ENCODE peak calls at places on chromosome 10, in four cellular contexts. O is CD8-positive, alpha-beta T cell; I is Panc1; S is endodermal cell. U is an unnamed sample.

GRCh38 chr10:75568721-75569120 is 137.3 kb downstream of the LRMDA start:
- DNase-seq in O (no peak), I (no peak), S (no peak), U (no peak)

GRCh38 chr10:102744374-102745051 is 765 bp downstream of the WBP1L start:
- DNase-seq in O (peak; percentile 9), I (no peak), S (peak; percentile 61), U (no peak)

GRCh38 chr10:14573666-14574261 is 200.9 kb downstream of the FAM107B start:
- DNase-seq in O (no peak), I (peak; percentile 86), S (no peak), U (no peak)

GRCh38 chr10:88731296-88731695 is 25.2 kb downstream of the LIPK start:
- DNase-seq in O (no peak), I (no peak), S (peak; percentile 55), U (no peak)

GRCh38 chr10:117373848-117374505 is 1.3 kb downstream of the PDZD8 start:
- DNase-seq in O (peak; percentile 38), I (no peak), S (peak; percentile 67), U (peak; percentile 55)

GRCh38 chr10:22648547-22648961 is 65.8 kb downstream of the PIP4K2A start:
- DNase-seq in O (no peak), I (no peak), S (no peak), U (no peak)

GRCh38 chr10:96912405-96912804 is 80.3 kb downstream of the LCOR start:
- DNase-seq in O (no peak), I (no peak), S (no peak), U (no peak)

GRCh38 chr10:18368681-18369080 is 228.5 kb downstream of the CACNB2 start:
- DNase-seq in O (no peak), I (no peak), S (no peak), U (no peak)

GRCh38 chr10:94626476-94626875 is 57.1 kb upstream of the CYP2C18 start:
- DNase-seq in O (no peak), I (no peak), S (no peak), U (no peak)

GRCh38 chr10:49613160-49613881 is 516 bp upstream of the CHAT start:
- DNase-seq in O (no peak), I (no peak), S (peak; percentile 66), U (peak; percentile 15)
- H3K4me3 ChIP-seq in O (no peak overlapping the region), I (no peak overlapping the region), S (no peak overlapping the region), U (no peak overlapping the region)

GRCh38 chr10:104326991-104327610 is 11.2 kb downstream of the ITPRIP start:
- DNase-seq in O (no peak), I (no peak), S (peak; percentile 23), U (no peak)

GRCh38 chr10:104329754-104330153 is 8.5 kb downstream of the ITPRIP start:
- DNase-seq in O (no peak), I (no peak), S (peak; percentile 50), U (no peak)

GRCh38 chr10:104328636-104328915 is 9.7 kb downstream of the ITPRIP start:
- DNase-seq in O (no peak), I (no peak), S (no peak), U (no peak)

GRCh38 chr10:104328916-104329710 is 9.2 kb downstream of the ITPRIP start:
- DNase-seq in O (peak; percentile 79), I (peak; percentile 98), S (peak; percentile 76), U (peak; percentile 81)

DNA sequence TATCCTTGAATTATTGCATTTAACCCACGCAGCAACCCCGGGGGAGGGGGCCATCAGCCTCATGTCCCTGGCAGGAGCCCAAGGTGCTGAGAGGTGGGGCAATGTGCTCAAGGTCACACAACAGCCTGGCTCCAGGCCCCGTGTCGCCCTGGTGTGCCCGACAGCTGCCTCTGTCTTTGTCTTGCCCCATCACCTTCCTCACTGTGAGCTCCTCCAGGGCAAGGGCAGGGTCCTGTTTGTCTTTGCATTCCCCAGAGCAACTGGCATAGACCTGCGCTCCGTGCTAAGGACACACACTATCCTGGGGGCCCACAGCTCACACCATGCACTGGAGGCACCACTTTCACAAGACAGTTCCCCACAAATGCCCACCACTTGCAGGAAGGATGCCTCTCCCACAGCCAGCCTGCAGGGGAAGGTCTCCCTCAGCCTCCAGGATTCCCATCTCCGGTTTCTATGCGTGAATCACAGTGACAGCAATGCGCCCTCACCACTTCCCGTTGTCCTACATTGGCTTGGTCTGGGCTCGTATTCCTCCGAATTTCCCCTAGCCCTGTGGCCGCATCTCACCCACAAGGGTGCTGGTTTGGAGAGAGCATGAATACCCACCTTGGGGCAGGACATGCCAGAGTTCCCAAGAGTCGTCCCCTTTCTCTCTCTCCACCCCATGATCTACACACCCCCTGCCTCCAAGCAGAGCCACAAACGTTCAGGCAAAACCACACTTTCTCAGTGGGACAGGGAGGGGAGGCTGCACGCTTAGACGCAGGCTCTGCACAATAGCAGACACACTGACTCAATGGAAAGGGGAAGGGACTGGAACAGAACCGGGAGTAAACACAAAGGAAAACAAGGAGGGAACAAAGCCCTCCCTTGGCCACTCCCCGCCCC is 10.3 kb downstream of the ITPRIP start:
- DNase-seq in O (no peak), I (no peak), S (peak; percentile 70), U (no peak)
- H3K4me3 ChIP-seq in O (peak overlapping the region; percentile 39), I (peak overlapping the region; percentile 12), S (peak overlapping the region; percentile 59), U (peak overlapping the region; percentile 20)

GRCh38 chr10:131908151-131908550 is 7.3 kb downstream of the PPP2R2D start:
- DNase-seq in O (no peak), I (no peak), S (no peak), U (no peak)
- H3K4me3 ChIP-seq in O (peak overlapping the region; percentile 13), I (no peak overlapping the region), S (peak overlapping the region; percentile 53), U (no peak overlapping the region)

DNA sequence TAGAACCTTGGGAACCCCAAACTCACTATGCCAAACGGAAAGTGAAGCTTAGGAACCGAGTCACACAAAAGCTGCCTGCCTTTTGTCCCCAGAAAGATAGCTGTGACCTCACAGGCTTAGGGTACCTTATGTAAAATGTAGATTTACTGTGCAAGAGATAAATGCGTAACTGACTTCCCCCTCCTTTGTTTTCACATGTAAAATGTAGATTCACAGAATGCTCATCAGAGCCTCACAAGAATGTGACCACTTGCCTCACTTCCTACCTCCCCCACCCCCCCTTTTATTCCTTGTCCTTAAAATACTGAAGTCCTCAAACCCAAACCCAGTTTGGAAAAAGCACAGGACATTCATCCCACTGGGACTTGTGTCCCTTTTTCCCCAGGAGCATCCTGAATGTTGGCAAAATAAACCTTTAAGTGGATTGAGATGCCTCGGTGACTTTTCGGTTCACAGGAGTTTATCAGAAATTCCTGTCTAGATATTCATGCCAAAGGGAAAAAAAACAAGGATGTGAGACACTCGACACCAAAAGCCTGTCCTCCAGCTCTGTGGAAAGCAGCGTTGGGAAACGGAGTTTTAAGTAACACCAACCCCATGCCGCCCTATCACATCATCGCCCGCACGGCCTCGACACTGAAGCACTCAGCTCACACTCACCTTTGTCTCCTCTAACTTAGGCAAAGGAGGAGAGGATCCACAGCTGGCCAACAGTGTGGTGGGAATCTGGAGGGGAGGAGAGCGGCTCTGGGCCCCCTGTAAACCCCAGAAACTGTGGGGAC is 45.9 kb downstream of the SVIL start:
- DNase-seq in O (no peak), I (no peak), S (peak; percentile 70), U (peak; percentile 75)
- H3K4me3 ChIP-seq in O (no peak overlapping the region), I (no peak overlapping the region), S (no peak overlapping the region), U (peak overlapping the region; percentile 40)